ENCODE peak calls at places on chromosomes 7 and 10, in eight cellular contexts. Q is AG20443, R is ACHN, V is SW480, C is GM04504, F is AG08396, Z is occipital lobe, W is lung microvascular endothelial cell. J is an unnamed sample.

GRCh38 chr7:2757361-2757903 is 69.4 kb downstream of the AMZ1 start:
- DNase-seq in F (no peak), C (peak; percentile 35), R (peak; percentile 76), Q (peak; percentile 44), W (peak; percentile 66), V (peak; percentile 66), Z (peak; percentile 39), J (no peak)

GRCh38 chr10:43785252-43785651 is 136.6 kb upstream of the ZNF32 start:
- DNase-seq in Z (no peak), Q (no peak), W (peak; percentile 42), C (no peak), R (peak; percentile 13), F (no peak), V (peak; percentile 2), J (no peak)

GRCh38 chr7:92808635-92809034 is 27.7 kb downstream of the CDK6 start:
- DNase-seq in Q (no peak), F (no peak), W (no peak), V (no peak), C (no peak), R (no peak), Z (no peak), J (no peak)

GRCh38 chr10:44898665-44899064 is 12.5 kb upstream of the TMEM72 start:
- DNase-seq in W (no peak), Z (no peak), V (no peak), F (no peak), R (no peak), Q (no peak), C (no peak), J (no peak)

GRCh38 chr7:114787556-114787955 is 134.3 kb upstream of the MDFIC start:
- DNase-seq in C (no peak), W (no peak), Q (no peak), F (no peak), Z (no peak), V (no peak), R (no peak), J (no peak)

GRCh38 chr7:12630615-12630884 is 56.9 kb upstream of the ARL4A start:
- DNase-seq in W (no peak), Z (no peak), R (no peak), F (no peak), V (no peak), Q (no peak), C (no peak), J (no peak)

GRCh38 chr7:90766814-90767564 is 170.9 kb downstream of the CDK14 start:
- DNase-seq in V (peak; percentile 59), W (peak; percentile 11), F (peak; percentile 14), Z (peak; percentile 55), R (peak; percentile 47), Q (no peak), C (no peak), J (peak; percentile 22)

GRCh38 chr10:28839600-28840007 is 162.3 kb downstream of the BAMBI start:
- DNase-seq in Q (no peak), W (no peak), F (no peak), C (no peak), Z (no peak), R (no peak), V (no peak), J (no peak)

GRCh38 chr7:42991913-42992576 is 59.9 kb downstream of the MRPL32 start:
- DNase-seq in W (no peak), F (no peak), C (no peak), Z (no peak), V (no peak), R (no peak), Q (no peak), J (no peak)

GRCh38 chr7:92448185-92448747 is 984 bp downstream of the GATAD1 start:
- DNase-seq in W (peak; percentile 69), Z (no peak), F (peak; percentile 50), R (peak; percentile 79), C (peak; percentile 14), Q (peak; percentile 43), V (peak; percentile 87), J (no peak)

GRCh38 chr10:49827297-49827696 is 65.2 kb upstream of the OGDHL start:
- DNase-seq in W (no peak), V (no peak), C (no peak), R (no peak), Q (no peak), Z (no peak), F (no peak), J (no peak)

GRCh38 chr7:136102881-136103280 is 125.7 kb upstream of the MTPN start:
- DNase-seq in C (no peak), R (no peak), F (no peak), Q (no peak), V (no peak), W (no peak), Z (no peak), J (no peak)

GRCh38 chr7:134995239-134996096 is 9.2 kb downstream of the AGBL3 start:
- DNase-seq in V (no peak), F (no peak), C (no peak), Z (no peak), W (no peak), R (no peak), Q (no peak), J (no peak)

GRCh38 chr10:78805176-78805575 is 263.6 kb upstream of the ZMIZ1 start:
- DNase-seq in F (peak; percentile 84), W (peak; percentile 81), Q (peak; percentile 92), V (peak; percentile 74), R (peak; percentile 7), C (peak; percentile 99), Z (no peak), J (no peak)

GRCh38 chr7:121531175-121532070 is 135.3 kb upstream of the FAM3C start:
- DNase-seq in F (no peak), C (no peak), Q (no peak), W (peak; percentile 21), Z (no peak), R (no peak), V (no peak), J (no peak)

GRCh38 chr10:49254150-49254549 is 44.8 kb upstream of the C10orf71 start:
- DNase-seq in R (no peak), Q (no peak), C (no peak), V (no peak), Z (no peak), W (no peak), F (no peak), J (no peak)

GRCh38 chr10:50431791-50432190 is 180.5 kb upstream of the ASAH2 start:
- DNase-seq in W (peak; percentile 60), R (no peak), F (no peak), V (no peak), Q (peak; percentile 48), Z (no peak), C (peak; percentile 64), J (no peak)

J was measured in amygdala.